ENCODE peak calls at places on chromosomes 5 and 9, in nine cellular contexts. One of them, this sample, is unnamed. For H3K36me3, the result is how much of the 10 kb centered on the place peaks cover.

GRCh38 chr5:95794070-95794516 is 28.4 kb downstream of the GLRX start:
- DNase-seq in H1: no peak
- DNase-seq in GM12878: no peak
- DNase-seq in sigmoid colon: no peak
- DNase-seq in ovary: no peak
- DNase-seq in suprapubic skin: no peak
- DNase-seq in tibial nerve: no peak
- DNase-seq in stomach: no peak
- DNase-seq in SK-N-SH: no peak
- DNase-seq in this sample: no peak

GRCh38 chr5:38467353-38468040 is 88.9 kb downstream of the LIFR start:
- DNase-seq in H1: no peak
- DNase-seq in GM12878: no peak
- DNase-seq in sigmoid colon: peak
- DNase-seq in ovary: peak
- DNase-seq in suprapubic skin: peak
- DNase-seq in tibial nerve: peak
- DNase-seq in stomach: peak
- DNase-seq in SK-N-SH: no peak
- DNase-seq in this sample: no peak

GRCh38 chr5:123193176-123193575 is 104.1 kb downstream of the PRDM6 start:
- DNase-seq in H1: no peak
- DNase-seq in GM12878: no peak
- DNase-seq in sigmoid colon: no peak
- DNase-seq in ovary: no peak
- DNase-seq in suprapubic skin: no peak
- DNase-seq in tibial nerve: no peak
- DNase-seq in stomach: no peak
- DNase-seq in SK-N-SH: no peak
- DNase-seq in this sample: no peak

GRCh38 chr5:169545762-169546161 is 37.8 kb upstream of the SPDL1 start:
- DNase-seq in H1: no peak
- DNase-seq in GM12878: no peak
- DNase-seq in sigmoid colon: no peak
- DNase-seq in ovary: no peak
- DNase-seq in suprapubic skin: no peak
- DNase-seq in tibial nerve: no peak
- DNase-seq in stomach: no peak
- DNase-seq in SK-N-SH: no peak
- DNase-seq in this sample: no peak

GRCh38 chr9:118455259-118455658 is 751.1 kb downstream of the TLR4 start:
- DNase-seq in H1: no peak
- DNase-seq in GM12878: no peak
- DNase-seq in sigmoid colon: no peak
- DNase-seq in ovary: no peak
- DNase-seq in suprapubic skin: no peak
- DNase-seq in tibial nerve: no peak
- DNase-seq in stomach: no peak
- DNase-seq in SK-N-SH: no peak
- DNase-seq in this sample: no peak

GRCh38 chr9:126935630-126936029 is 21.0 kb downstream of the RALGPS1 start:
- DNase-seq in H1: no peak
- DNase-seq in GM12878: no peak
- DNase-seq in sigmoid colon: no peak
- DNase-seq in ovary: no peak
- DNase-seq in suprapubic skin: no peak
- DNase-seq in tibial nerve: no peak
- DNase-seq in stomach: no peak
- DNase-seq in SK-N-SH: no peak
- DNase-seq in this sample: no peak

GRCh38 chr5:38634961-38635369 is 78.5 kb upstream of the LIFR start:
- DNase-seq in H1: no peak
- DNase-seq in GM12878: no peak
- DNase-seq in sigmoid colon: no peak
- DNase-seq in ovary: no peak
- DNase-seq in suprapubic skin: no peak
- DNase-seq in tibial nerve: no peak
- DNase-seq in stomach: no peak
- DNase-seq in SK-N-SH: no peak
- DNase-seq in this sample: no peak

GRCh38 chr5:27682600-27682999 is 644.2 kb upstream of the CDH9 start:
- DNase-seq in H1: no peak
- DNase-seq in GM12878: no peak
- DNase-seq in sigmoid colon: no peak
- DNase-seq in ovary: no peak
- DNase-seq in suprapubic skin: no peak
- DNase-seq in tibial nerve: no peak
- DNase-seq in stomach: no peak
- DNase-seq in SK-N-SH: no peak
- DNase-seq in this sample: no peak

GRCh38 chr5:169106906-169107305 is 194.0 kb downstream of the SLIT3 start:
- DNase-seq in H1: no peak
- DNase-seq in GM12878: no peak
- DNase-seq in sigmoid colon: no peak
- DNase-seq in ovary: no peak
- DNase-seq in suprapubic skin: no peak
- DNase-seq in tibial nerve: no peak
- DNase-seq in stomach: no peak
- DNase-seq in SK-N-SH: peak
- DNase-seq in this sample: no peak

GRCh38 chr5:111124793-111125192 is 32.6 kb downstream of the WDR36 start:
- DNase-seq in H1: no peak
- DNase-seq in GM12878: no peak
- DNase-seq in sigmoid colon: no peak
- DNase-seq in ovary: no peak
- DNase-seq in suprapubic skin: no peak
- DNase-seq in tibial nerve: no peak
- DNase-seq in stomach: no peak
- DNase-seq in SK-N-SH: no peak
- DNase-seq in this sample: no peak

GRCh38 chr5:111119856-111120255 is 27.7 kb downstream of the WDR36 start:
- DNase-seq in H1: no peak
- DNase-seq in GM12878: no peak
- DNase-seq in sigmoid colon: no peak
- DNase-seq in ovary: no peak
- DNase-seq in suprapubic skin: no peak
- DNase-seq in tibial nerve: no peak
- DNase-seq in stomach: no peak
- DNase-seq in SK-N-SH: no peak
- DNase-seq in this sample: no peak

GRCh38 chr5:111120911-111121310 is 28.8 kb downstream of the WDR36 start:
- DNase-seq in H1: no peak
- DNase-seq in GM12878: no peak
- DNase-seq in sigmoid colon: no peak
- DNase-seq in ovary: no peak
- DNase-seq in suprapubic skin: no peak
- DNase-seq in tibial nerve: no peak
- DNase-seq in stomach: no peak
- DNase-seq in SK-N-SH: no peak
- DNase-seq in this sample: no peak

GRCh38 chr5:111121926-111122325 is 29.8 kb downstream of the WDR36 start:
- DNase-seq in H1: no peak
- DNase-seq in GM12878: no peak
- DNase-seq in sigmoid colon: no peak
- DNase-seq in ovary: no peak
- DNase-seq in suprapubic skin: no peak
- DNase-seq in tibial nerve: no peak
- DNase-seq in stomach: no peak
- DNase-seq in SK-N-SH: no peak
- DNase-seq in this sample: no peak

DNA sequence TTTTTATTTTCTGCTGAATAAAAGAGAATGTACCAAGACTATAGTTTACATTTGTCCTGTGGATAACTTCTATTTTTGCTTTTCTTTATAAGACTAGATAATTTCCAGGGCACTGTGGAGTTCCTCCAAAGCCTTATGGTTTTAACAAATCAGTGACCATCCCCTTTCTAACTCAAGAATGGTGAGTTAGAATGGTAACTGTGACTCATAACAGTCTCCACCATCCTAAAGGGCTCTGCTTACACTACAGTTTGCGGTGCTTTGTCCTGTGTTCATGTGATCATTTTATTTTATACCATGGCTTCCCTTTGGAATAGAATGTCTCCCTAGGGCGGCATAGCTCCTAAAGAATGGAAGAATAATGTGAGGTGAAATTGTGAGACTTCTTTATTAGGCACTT is 30.2 kb downstream of the WDR36 start:
- DNase-seq in H1: no peak
- DNase-seq in GM12878: no peak
- DNase-seq in sigmoid colon: no peak
- DNase-seq in ovary: no peak
- DNase-seq in suprapubic skin: no peak
- DNase-seq in tibial nerve: no peak
- DNase-seq in stomach: no peak
- DNase-seq in SK-N-SH: no peak
- DNase-seq in this sample: no peak
- H3K36me3 ChIP-seq in H1: under half
- H3K36me3 ChIP-seq in GM12878: under half
- H3K36me3 ChIP-seq in sigmoid colon: half or more
- H3K36me3 ChIP-seq in ovary: under half
- H3K36me3 ChIP-seq in suprapubic skin: half or more
- H3K36me3 ChIP-seq in tibial nerve: under half
- H3K36me3 ChIP-seq in stomach: half or more
- H3K36me3 ChIP-seq in SK-N-SH: half or more
- H3K36me3 ChIP-seq in this sample: under half

DNA sequence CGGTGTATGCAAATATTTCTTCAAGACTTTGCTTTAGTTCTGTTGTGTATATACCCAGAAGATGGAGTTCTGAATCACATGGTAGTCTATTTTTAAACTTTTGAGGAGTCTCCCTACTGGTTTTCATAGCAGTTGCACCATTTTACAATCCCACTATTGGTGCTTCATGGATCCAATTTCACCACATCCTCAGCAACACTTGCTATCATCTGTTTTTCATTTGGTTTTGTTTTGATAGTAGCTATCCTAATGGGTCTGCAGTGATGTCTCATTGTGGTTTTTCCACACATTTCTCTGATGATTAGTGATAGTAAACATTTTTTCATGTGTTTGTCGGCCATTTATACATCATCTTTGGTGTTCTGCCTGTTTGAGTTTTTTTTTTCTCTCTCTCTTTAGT is 1339.3 kb downstream of the EFNA5 start:
- DNase-seq in H1: no peak
- DNase-seq in GM12878: no peak
- DNase-seq in sigmoid colon: no peak
- DNase-seq in ovary: no peak
- DNase-seq in suprapubic skin: no peak
- DNase-seq in tibial nerve: no peak
- DNase-seq in stomach: no peak
- DNase-seq in SK-N-SH: no peak
- DNase-seq in this sample: no peak
- TF ChIP-seq EP300 in H1: no peak
- TF ChIP-seq EP300 in GM12878: no peak
- TF ChIP-seq EP300 in sigmoid colon: no peak
- TF ChIP-seq EP300 in ovary: no peak
- TF ChIP-seq EP300 in suprapubic skin: no peak
- TF ChIP-seq EP300 in tibial nerve: no peak
- TF ChIP-seq EP300 in stomach: no peak
- TF ChIP-seq EP300 in SK-N-SH: peak
- TF ChIP-seq EP300 in this sample: no peak

DNA sequence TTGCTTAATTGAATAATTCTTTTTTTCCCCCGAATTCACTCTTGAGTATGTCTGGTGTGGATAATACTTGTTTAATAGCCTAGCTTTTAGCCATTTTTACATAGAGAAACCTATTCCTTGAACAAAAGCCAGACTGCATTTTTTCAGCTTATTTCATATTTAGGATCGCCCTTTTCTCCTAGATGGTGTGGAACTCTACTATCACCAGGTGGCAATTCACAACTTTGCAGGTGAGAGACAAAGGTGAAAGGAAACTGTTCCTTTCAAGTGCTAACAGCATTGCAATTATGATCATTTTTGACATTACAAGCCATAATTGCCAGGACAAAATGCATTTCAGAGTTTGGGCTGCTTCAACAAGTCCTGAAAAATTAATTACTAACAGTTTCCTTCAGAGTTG is 57.4 kb upstream of the SH3GL2 start:
- DNase-seq in H1: no peak
- DNase-seq in GM12878: no peak
- DNase-seq in sigmoid colon: no peak
- DNase-seq in ovary: no peak
- DNase-seq in suprapubic skin: no peak
- DNase-seq in tibial nerve: no peak
- DNase-seq in stomach: no peak
- DNase-seq in SK-N-SH: no peak
- DNase-seq in this sample: no peak
- TF ChIP-seq CTCF in H1: no peak
- TF ChIP-seq CTCF in GM12878: no peak
- TF ChIP-seq CTCF in sigmoid colon: no peak
- TF ChIP-seq CTCF in ovary: no peak
- TF ChIP-seq CTCF in suprapubic skin: no peak
- TF ChIP-seq CTCF in tibial nerve: no peak
- TF ChIP-seq CTCF in stomach: no peak
- TF ChIP-seq CTCF in SK-N-SH: no peak
- TF ChIP-seq CTCF in this sample: no peak

GRCh38 chr9:130478152-130478551 is 33.4 kb downstream of the ASS1 start:
- DNase-seq in H1: no peak
- DNase-seq in GM12878: no peak
- DNase-seq in sigmoid colon: no peak
- DNase-seq in ovary: no peak
- DNase-seq in suprapubic skin: no peak
- DNase-seq in tibial nerve: no peak
- DNase-seq in stomach: no peak
- DNase-seq in SK-N-SH: no peak
- DNase-seq in this sample: no peak

GRCh38 chr9:130479587-130479986 is 34.8 kb downstream of the ASS1 start:
- DNase-seq in H1: no peak
- DNase-seq in GM12878: no peak
- DNase-seq in sigmoid colon: no peak
- DNase-seq in ovary: no peak
- DNase-seq in suprapubic skin: no peak
- DNase-seq in tibial nerve: no peak
- DNase-seq in stomach: no peak
- DNase-seq in SK-N-SH: no peak
- DNase-seq in this sample: peak

GRCh38 chr9:130482463-130482862 is 37.7 kb downstream of the ASS1 start:
- DNase-seq in H1: no peak
- DNase-seq in GM12878: no peak
- DNase-seq in sigmoid colon: no peak
- DNase-seq in ovary: no peak
- DNase-seq in suprapubic skin: no peak
- DNase-seq in tibial nerve: no peak
- DNase-seq in stomach: no peak
- DNase-seq in SK-N-SH: no peak
- DNase-seq in this sample: no peak

GRCh38 chr9:130478731-130479575 is 34.2 kb downstream of the ASS1 start:
- DNase-seq in H1: no peak
- DNase-seq in GM12878: no peak
- DNase-seq in sigmoid colon: no peak
- DNase-seq in ovary: no peak
- DNase-seq in suprapubic skin: no peak
- DNase-seq in tibial nerve: no peak
- DNase-seq in stomach: no peak
- DNase-seq in SK-N-SH: no peak
- DNase-seq in this sample: peak

DNA sequence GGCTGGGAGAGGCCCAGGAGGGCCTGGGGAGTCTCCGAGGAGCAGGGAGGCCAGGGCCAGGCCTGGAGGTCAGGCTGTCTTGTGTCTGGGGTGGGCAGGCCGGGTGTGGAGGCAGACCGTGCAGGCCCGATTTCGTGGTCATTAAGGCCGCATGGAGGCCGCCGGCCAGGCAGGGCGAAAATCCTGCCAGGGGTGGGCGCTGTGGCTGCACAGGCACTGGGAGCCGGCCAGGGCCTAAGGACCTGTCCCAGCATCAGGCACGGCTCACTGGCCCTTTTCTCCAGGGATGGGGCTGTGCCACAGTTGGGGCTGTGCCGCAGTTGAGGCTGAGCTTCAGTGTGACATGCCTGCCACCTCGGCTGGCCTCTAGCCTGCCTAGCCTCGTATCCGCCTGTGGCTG is 35.9 kb downstream of the ASS1 start:
- DNase-seq in H1: peak
- DNase-seq in GM12878: no peak
- DNase-seq in sigmoid colon: no peak
- DNase-seq in ovary: no peak
- DNase-seq in suprapubic skin: no peak
- DNase-seq in tibial nerve: no peak
- DNase-seq in stomach: no peak
- DNase-seq in SK-N-SH: no peak
- DNase-seq in this sample: no peak
- H3K36me3 ChIP-seq in H1: under half
- H3K36me3 ChIP-seq in GM12878: under half
- H3K36me3 ChIP-seq in sigmoid colon: under half
- H3K36me3 ChIP-seq in ovary: under half
- H3K36me3 ChIP-seq in suprapubic skin: under half
- H3K36me3 ChIP-seq in tibial nerve: under half
- H3K36me3 ChIP-seq in stomach: half or more
- H3K36me3 ChIP-seq in SK-N-SH: under half
- H3K36me3 ChIP-seq in this sample: under half

This sample was measured in upper lobe of left lung.